ENCODE peak calls at places on chromosomes 13 and 19, in six cellular contexts. F is transverse colon; X is CD8-positive, alpha-beta T cell; Z is uterus; D is left ventricle myocardium inferior; R is tibial artery. W is an unnamed sample. For H3K9me3, the result is how much of the 10 kb centered on the place peaks cover.

GRCh38 chr19:49530708-49531107 is 2.9 kb downstream of the RCN3 start:
- DNase-seq in F (no peak), X (no peak), Z (no peak), D (no peak), R (no peak), W (no peak)

GRCh38 chr19:2602391-2603181 is 99.9 kb downstream of the GNG7 start:
- DNase-seq in F (peak), X (no peak), Z (peak), D (peak), R (peak), W (peak)

GRCh38 chr13:28531195-28531955 is 36.4 kb upstream of the FLT1 start:
- DNase-seq in F (peak), X (no peak), Z (no peak), D (peak), R (peak), W (no peak)

GRCh38 chr19:928471-929259 is 2.8 kb downstream of the ARID3A start:
- DNase-seq in F (no peak), X (no peak), Z (peak), D (no peak), R (no peak), W (no peak)

GRCh38 chr13:51684076-51684475 is 99.8 kb downstream of the WDFY2 start:
- DNase-seq in F (no peak), X (no peak), Z (no peak), D (no peak), R (no peak), W (no peak)

GRCh38 chr13:27967203-27967735 is 1.8 kb downstream of the CDX2 start:
- DNase-seq in F (no peak), X (no peak), Z (no peak), D (no peak), R (no peak), W (no peak)

GRCh38 chr13:71877280-71877653 is 10.3 kb upstream of the DACH1 start:
- DNase-seq in F (no peak), X (no peak), Z (no peak), D (no peak), R (no peak), W (no peak)

GRCh38 chr19:590750-591098 is 1.0 kb downstream of the HCN2 start:
- DNase-seq in F (no peak), X (no peak), Z (no peak), D (no peak), R (no peak), W (no peak)

GRCh38 chr19:1082928-1083816 is 12.0 kb downstream of the POLR2E start:
- DNase-seq in F (peak), X (no peak), Z (no peak), D (no peak), R (no peak), W (no peak)

GRCh38 chr19:39677931-39678889 is 22.5 kb downstream of the LGALS16 start:
- DNase-seq in F (no peak), X (no peak), Z (no peak), D (no peak), R (no peak), W (no peak)

GRCh38 chr19:3149526-3150505 is 14.0 kb downstream of the GNA15 start:
- DNase-seq in F (no peak), X (no peak), Z (no peak), D (no peak), R (no peak), W (no peak)

GRCh38 chr19:44050740-44051653 is 839 bp upstream of the ZNF223 start:
- DNase-seq in F (peak), X (no peak), Z (no peak), D (no peak), R (no peak), W (no peak)

GRCh38 chr19:42540071-42540553 is 11.8 kb upstream of the CEACAM1 start:
- DNase-seq in F (no peak), X (no peak), Z (no peak), D (no peak), R (no peak), W (no peak)

GRCh38 chr13:30126903-30127428 is 180.4 kb downstream of the KATNAL1 start:
- DNase-seq in F (no peak), X (no peak), Z (no peak), D (no peak), R (no peak), W (no peak)

GRCh38 chr19:35851213-35852028 is 883 bp downstream of the NPHS1 start:
- DNase-seq in F (no peak), X (no peak), Z (no peak), D (no peak), R (no peak), W (no peak)

GRCh38 chr19:792361-792885 is 4.8 kb upstream of the PTBP1 start:
- DNase-seq in F (no peak), X (no peak), Z (no peak), D (no peak), R (no peak), W (no peak)

GRCh38 chr13:114053026-114053425 is 79.2 kb upstream of the C13orf46 start:
- DNase-seq in F (no peak), X (no peak), Z (no peak), D (no peak), R (peak), W (peak)

GRCh38 chr19:29767039-29767735 is 44.6 kb upstream of the CCNE1 start:
- DNase-seq in F (no peak), X (no peak), Z (no peak), D (no peak), R (no peak), W (no peak)

GRCh38 chr13:92843549-92843948 is 383.1 kb upstream of the GPC6 start:
- DNase-seq in F (no peak), X (no peak), Z (no peak), D (no peak), R (no peak), W (peak)

GRCh38 chr13:99923877-99924582 is 47.5 kb downstream of the ZIC5 start:
- DNase-seq in F (no peak), X (no peak), Z (no peak), D (no peak), R (no peak), W (no peak)

GRCh38 chr13:79678100-79678499 is 197.1 kb downstream of the NDFIP2 start:
- DNase-seq in F (no peak), X (no peak), Z (no peak), D (no peak), R (no peak), W (no peak)

GRCh38 chr13:75636339-75637095 is 387 bp downstream of the LMO7 start:
- DNase-seq in F (peak), X (peak), Z (peak), D (peak), R (no peak), W (no peak)

GRCh38 chr19:680287-681028 is 4.3 kb downstream of the FSTL3 start:
- DNase-seq in F (peak), X (peak), Z (peak), D (peak), R (peak), W (peak)

GRCh38 chr19:54576411-54576976 is 2.9 kb downstream of the LILRA2 start:
- DNase-seq in F (no peak), X (no peak), Z (no peak), D (no peak), R (no peak), W (no peak)

GRCh38 chr19:54572696-54573311 is 786 bp upstream of the LILRA2 start:
- DNase-seq in F (no peak), X (no peak), Z (no peak), D (peak), R (peak), W (no peak)

GRCh38 chr19:54574527-54575056 is 1.0 kb downstream of the LILRA2 start:
- DNase-seq in F (no peak), X (no peak), Z (no peak), D (no peak), R (no peak), W (no peak)

GRCh38 chr19:54573330-54573872 is at the start of gene LILRA2:
- DNase-seq in F (no peak), X (no peak), Z (no peak), D (no peak), R (no peak), W (no peak)

GRCh38 chr19:54574051-54574450 is 461 bp downstream of the LILRA2 start:
- DNase-seq in F (no peak), X (no peak), Z (no peak), D (no peak), R (no peak), W (no peak)
- H3K9me3 ChIP-seq in F (under half), X (under half), Z (under half), D (under half), R (under half), W (half or more)

DNA sequence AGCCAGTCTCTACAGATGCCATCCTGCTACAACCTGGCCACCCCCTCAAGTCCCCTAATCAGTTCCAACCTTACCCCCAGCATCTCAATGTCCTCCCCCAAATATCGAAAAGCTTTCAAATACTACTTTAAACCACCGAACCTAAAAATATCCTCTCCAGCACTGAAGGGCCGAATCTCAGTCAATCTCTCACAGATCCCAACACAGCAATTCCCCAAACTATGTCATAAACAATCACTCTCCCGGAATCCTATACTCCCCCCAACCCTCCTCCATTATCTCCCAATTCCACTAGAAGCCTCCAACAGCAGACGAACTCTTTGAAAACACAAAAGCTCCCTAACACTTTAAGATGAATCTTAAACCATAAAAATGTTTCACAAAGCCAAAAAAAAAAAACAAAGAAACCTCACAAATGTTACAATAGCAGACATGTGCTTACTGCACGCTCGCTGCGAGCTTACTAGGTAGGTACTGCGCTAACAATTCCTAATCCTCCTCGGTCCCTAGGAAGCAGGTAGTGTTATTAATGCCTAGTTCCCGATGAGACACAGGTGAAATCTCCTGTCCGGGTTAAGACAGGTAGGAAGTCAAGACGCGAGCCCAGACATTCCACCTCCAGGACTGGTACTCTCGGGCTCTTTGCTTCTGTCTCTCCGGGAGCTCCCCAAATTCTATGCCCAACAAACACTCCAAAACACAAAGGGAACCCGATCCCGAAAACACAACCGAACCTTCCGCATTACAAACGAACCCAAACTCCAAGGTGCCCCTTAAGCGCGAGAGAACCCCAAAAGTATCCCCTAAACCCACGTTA is 14.2 kb downstream of the FBXO46 start:
- DNase-seq in F (peak), X (peak), Z (peak), D (no peak), R (no peak), W (no peak)
- H3K27ac ChIP-seq in F (peak), X (peak), Z (peak), D (peak), R (peak), W (peak)

DNA sequence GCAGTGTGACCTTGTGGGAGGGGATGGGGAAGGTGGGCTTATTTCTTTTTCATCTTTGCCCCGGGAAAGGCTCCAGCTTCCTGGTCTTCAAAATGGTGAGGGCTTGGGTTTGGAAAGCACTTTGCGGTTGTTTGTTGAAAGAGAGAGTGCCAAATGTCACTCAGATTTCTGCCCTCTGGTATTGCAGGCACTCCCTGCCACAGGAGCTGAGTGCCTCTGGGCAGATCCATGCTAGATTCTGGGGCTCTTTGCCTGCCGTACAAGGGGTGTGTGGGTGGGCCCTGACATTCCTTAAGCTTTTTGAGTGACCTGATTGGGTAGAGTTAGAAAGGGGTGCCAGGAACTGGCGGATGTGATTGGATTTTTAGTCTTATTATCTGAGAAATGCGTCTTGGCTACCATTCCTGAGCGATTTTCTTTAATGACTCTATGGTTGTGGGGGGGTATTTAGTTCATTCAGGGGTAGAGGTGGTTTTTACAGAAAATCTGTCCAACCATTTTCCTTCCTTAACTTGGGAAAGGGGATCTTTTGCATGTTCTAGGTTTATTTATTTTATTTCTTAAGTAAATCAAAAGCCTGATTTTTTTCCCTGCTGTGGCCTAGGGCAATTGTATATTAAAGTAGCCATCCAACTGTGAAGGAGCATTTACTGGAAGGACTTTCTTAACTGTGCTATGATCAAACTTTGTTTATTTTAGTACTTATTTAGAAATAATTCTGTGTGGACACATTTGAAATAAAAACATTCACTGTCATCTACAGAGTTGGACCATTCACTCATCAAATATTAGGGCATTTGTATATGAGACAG is 3.2 kb downstream of the ARHGAP35 start:
- DNase-seq in F (no peak), X (no peak), Z (no peak), D (no peak), R (no peak), W (no peak)
- H3K4me3 ChIP-seq in F (no peak), X (no peak), Z (no peak), D (peak), R (peak), W (peak)

GRCh38 chr19:56601375-56601774 is 6.3 kb downstream of the ZNF71 start:
- DNase-seq in F (no peak), X (no peak), Z (no peak), D (no peak), R (no peak), W (no peak)
- H3K9me3 ChIP-seq in F (under half), X (under half), Z (under half), D (half or more), R (under half), W (half or more)

DNA sequence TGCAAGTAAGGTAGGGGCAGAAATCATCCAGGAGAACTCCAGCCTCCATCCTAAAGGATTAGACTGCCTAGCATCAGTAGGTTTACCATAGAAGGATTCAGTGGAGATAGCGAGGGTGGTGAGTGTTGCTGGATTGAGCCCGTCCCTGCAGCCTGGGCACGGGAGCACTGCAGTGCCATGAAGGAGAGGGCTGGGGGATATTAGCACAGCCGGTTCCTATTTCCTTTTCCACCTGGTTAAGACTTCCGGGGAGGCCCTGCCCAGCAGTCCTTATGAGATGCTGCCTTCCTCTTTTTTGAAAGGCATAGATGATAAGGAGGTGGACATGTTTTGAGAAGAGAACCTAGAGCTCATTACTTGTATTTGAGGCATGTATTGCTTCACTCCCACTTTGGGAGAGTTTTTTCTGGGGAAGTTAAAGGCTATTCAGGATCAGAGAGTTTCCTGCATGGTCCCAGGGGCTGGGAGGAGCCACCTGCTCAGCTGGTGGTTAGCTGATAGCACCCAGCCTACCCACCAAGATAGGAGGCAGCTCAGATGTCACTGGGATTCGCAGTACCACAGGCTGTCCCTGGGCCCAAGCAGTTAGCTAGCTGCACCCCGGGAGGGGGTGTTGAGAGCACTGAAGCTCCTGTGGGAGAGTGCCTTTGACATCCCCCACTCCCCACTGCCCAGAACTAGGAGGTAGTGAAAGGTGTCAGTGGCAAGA is 17.2 kb downstream of the ACTN4 start:
- DNase-seq in F (no peak), X (no peak), Z (no peak), D (no peak), R (no peak), W (no peak)
- H3K27ac ChIP-seq in F (peak), X (no peak), Z (peak), D (peak), R (peak), W (peak)

GRCh38 chr13:24745516-24745860 is 18.5 kb upstream of the RNF17 start:
- DNase-seq in F (no peak), X (no peak), Z (no peak), D (no peak), R (no peak), W (no peak)
- H3K4me3 ChIP-seq in F (no peak), X (no peak), Z (no peak), D (no peak), R (no peak), W (no peak)

GRCh38 chr19:34687348-34687747 is 9.9 kb downstream of the ZNF302 start:
- DNase-seq in F (no peak), X (no peak), Z (no peak), D (no peak), R (no peak), W (no peak)
- H3K9me3 ChIP-seq in F (half or more), X (under half), Z (under half), D (half or more), R (half or more), W (under half)

GRCh38 chr13:90830782-90831181 is 516.7 kb upstream of the MIR17HG start:
- DNase-seq in F (no peak), X (no peak), Z (no peak), D (no peak), R (no peak), W (no peak)
- H3K27ac ChIP-seq in F (no peak), X (no peak), Z (no peak), D (no peak), R (no peak), W (no peak)

W was measured in AG04450.